ENCODE peak calls at places on chromosomes 2 and 18, in eight cellular contexts. J is right lobe of liver, K is A549, Q is adrenal gland, A is kidney, V is upper lobe of left lung, N is left lung, D is PC-9. G is an unnamed sample. For H3K4me1, the result is how much of the 10 kb centered on the place peaks cover.

GRCh38 chr18:51137051-51137729 is 60.3 kb downstream of the MEX3C start:
- DNase-seq in J (no peak), K (no peak), Q (no peak), A (no peak), V (no peak), N (no peak), D (peak), G (no peak)

GRCh38 chr18:32956591-32957310 is 183.9 kb upstream of the KLHL14 start:
- DNase-seq in J (no peak), K (no peak), Q (peak), A (no peak), V (no peak), N (no peak), D (no peak), G (no peak)

GRCh38 chr2:203656522-203657287 is 49.7 kb upstream of the CD28 start:
- DNase-seq in J (peak), K (peak), Q (peak), A (no peak), V (peak), N (no peak), D (no peak), G (peak)

GRCh38 chr18:37266290-37266689 is 299.3 kb downstream of the CELF4 start:
- DNase-seq in J (no peak), K (no peak), Q (no peak), A (no peak), V (no peak), N (peak), D (no peak), G (no peak)

GRCh38 chr2:207530160-207531023 is 630 bp downstream of the CREB1 start:
- DNase-seq in J (peak), K (peak), Q (peak), A (peak), V (peak), N (peak), D (no peak), G (peak)

GRCh38 chr2:11118761-11119160 is 36.5 kb upstream of the SLC66A3 start:
- DNase-seq in J (no peak), K (no peak), Q (no peak), A (no peak), V (no peak), N (no peak), D (no peak), G (no peak)

GRCh38 chr2:15943378-15943851 is 3.1 kb downstream of the MYCN start:
- DNase-seq in J (no peak), K (no peak), Q (no peak), A (no peak), V (no peak), N (no peak), D (no peak), G (no peak)

GRCh38 chr18:28458751-28459150 is 281.8 kb upstream of the CDH2 start:
- DNase-seq in J (no peak), K (no peak), Q (no peak), A (no peak), V (no peak), N (no peak), D (no peak), G (no peak)

GRCh38 chr2:149099298-149099697 is 60.8 kb downstream of the LYPD6B start:
- DNase-seq in J (no peak), K (no peak), Q (no peak), A (no peak), V (no peak), N (no peak), D (no peak), G (no peak)

GRCh38 chr18:60421356-60422118 is 49.0 kb upstream of the MC4R start:
- DNase-seq in J (no peak), K (no peak), Q (no peak), A (no peak), V (no peak), N (peak), D (no peak), G (no peak)

GRCh38 chr2:233141888-233142287 is 81.7 kb downstream of the INPP5D start:
- DNase-seq in J (no peak), K (no peak), Q (no peak), A (no peak), V (no peak), N (no peak), D (no peak), G (no peak)

GRCh38 chr2:11743846-11744553 is 2.4 kb upstream of the LPIN1 start:
- DNase-seq in J (peak), K (peak), Q (peak), A (peak), V (peak), N (peak), D (peak), G (peak)

GRCh38 chr2:150624001-150624401 is 136.5 kb upstream of the RND3 start:
- DNase-seq in J (no peak), K (no peak), Q (no peak), A (peak), V (no peak), N (no peak), D (no peak), G (no peak)

GRCh38 chr2:190649035-190649797 is at the start of gene NAB1:
- DNase-seq in J (peak), K (peak), Q (peak), A (peak), V (peak), N (peak), D (no peak), G (peak)

GRCh38 chr2:192026716-192027109 is 168.0 kb downstream of the TMEFF2 start:
- DNase-seq in J (no peak), K (no peak), Q (no peak), A (no peak), V (no peak), N (no peak), D (no peak), G (no peak)

GRCh38 chr18:55089595-55089994 is 130.3 kb upstream of the CCDC68 start:
- DNase-seq in J (no peak), K (no peak), Q (no peak), A (no peak), V (no peak), N (no peak), D (no peak), G (no peak)

GRCh38 chr18:23586249-23587196 is at the start of gene NPC1:
- DNase-seq in J (peak), K (peak), Q (peak), A (peak), V (peak), N (peak), D (peak), G (peak)

GRCh38 chr2:184530239-184530638 is 68.1 kb upstream of the ZNF804A start:
- DNase-seq in J (peak), K (no peak), Q (no peak), A (peak), V (no peak), N (peak), D (no peak), G (no peak)

GRCh38 chr18:9106800-9107574 is 4.5 kb downstream of the NDUFV2 start:
- DNase-seq in J (no peak), K (no peak), Q (no peak), A (no peak), V (no peak), N (no peak), D (no peak), G (no peak)

GRCh38 chr18:9108911-9109310 is 6.4 kb downstream of the NDUFV2 start:
- DNase-seq in J (no peak), K (no peak), Q (no peak), A (no peak), V (no peak), N (no peak), D (no peak), G (no peak)

GRCh38 chr18:9113468-9114149 is 11.1 kb downstream of the NDUFV2 start:
- DNase-seq in J (no peak), K (no peak), Q (no peak), A (no peak), V (no peak), N (no peak), D (no peak), G (no peak)

GRCh38 chr18:9106094-9106493 is 3.6 kb downstream of the NDUFV2 start:
- DNase-seq in J (no peak), K (no peak), Q (no peak), A (no peak), V (no peak), N (no peak), D (no peak), G (no peak)

GRCh38 chr18:9109523-9109922 is 7.0 kb downstream of the NDUFV2 start:
- DNase-seq in J (no peak), K (no peak), Q (no peak), A (no peak), V (no peak), N (no peak), D (no peak), G (no peak)
- H3K4me1 ChIP-seq in J (under half), K (under half), Q (half or more), A (under half), V (half or more), N (under half), D (under half), G (under half)

GRCh38 chr2:31810200-31810917 is 200.4 kb downstream of the MEMO1 start:
- DNase-seq in J (no peak), K (no peak), Q (no peak), A (no peak), V (no peak), N (no peak), D (no peak), G (no peak)
- H3K4me3 ChIP-seq in J (no peak), K (no peak), Q (no peak), A (no peak), V (no peak), N (no peak), D (no peak), G (no peak)

GRCh38 chr18:47929681-47930085 is 776 bp downstream of the SMAD2 start:
- DNase-seq in J (no peak), K (no peak), Q (peak), A (no peak), V (no peak), N (no peak), D (peak), G (no peak)

GRCh38 chr18:47928466-47928865 is 2.0 kb downstream of the SMAD2 start:
- DNase-seq in J (no peak), K (no peak), Q (no peak), A (no peak), V (no peak), N (no peak), D (no peak), G (no peak)

GRCh38 chr18:47930844-47931706 is 616 bp upstream of the SMAD2 start:
- DNase-seq in J (peak), K (peak), Q (peak), A (peak), V (peak), N (peak), D (peak), G (peak)

GRCh38 chr18:47931707-47932103 is 1.2 kb upstream of the SMAD2 start:
- DNase-seq in J (no peak), K (peak), Q (peak), A (no peak), V (peak), N (no peak), D (peak), G (no peak)

DNA sequence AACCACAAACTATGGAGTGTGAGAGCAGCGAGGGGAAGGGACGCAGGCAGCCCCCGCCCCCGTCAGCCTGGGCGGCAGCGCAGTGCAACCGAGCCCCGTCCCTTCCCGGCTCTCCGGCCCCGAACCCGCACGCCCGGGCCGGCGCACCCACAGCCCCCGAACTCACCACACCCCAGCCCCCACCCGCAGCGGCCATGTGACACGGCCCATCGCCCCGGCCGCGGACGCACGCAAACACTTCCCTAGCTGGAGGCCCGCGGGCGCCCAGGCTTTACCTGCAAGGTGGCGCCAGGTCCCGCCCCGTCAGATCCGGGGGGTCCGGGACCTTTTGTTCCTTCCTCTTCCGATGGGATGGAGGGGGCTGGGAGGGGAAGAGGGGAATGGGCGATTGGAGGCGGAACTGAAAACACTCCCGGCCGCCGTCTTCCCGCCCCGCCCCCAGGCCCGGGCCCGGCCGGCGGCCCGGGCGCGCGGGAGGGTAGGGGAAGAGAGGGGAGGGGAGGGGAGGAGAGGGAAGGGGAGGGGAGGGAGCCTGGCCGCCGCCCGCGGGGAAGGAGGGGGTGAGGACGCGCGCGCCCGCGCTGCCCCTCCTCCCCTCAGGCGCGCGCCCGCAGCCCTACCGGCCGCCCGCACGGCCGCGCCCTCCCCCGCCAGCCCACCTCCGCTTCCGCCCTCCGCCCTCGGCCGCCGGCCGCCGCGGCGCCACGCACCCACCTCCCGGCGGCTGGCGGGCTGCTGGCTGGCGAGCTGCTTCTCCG is at the start of gene SMAD2:
- DNase-seq in J (peak), K (peak), Q (peak), A (peak), V (peak), N (peak), D (peak), G (peak)
- H3K4me1 ChIP-seq in J (under half), K (under half), Q (under half), A (under half), V (under half), N (under half), D (under half), G (under half)

GRCh38 chr2:43839776-43840564 is 1.2 kb downstream of the ABCG8 start:
- DNase-seq in J (no peak), K (no peak), Q (no peak), A (no peak), V (no peak), N (no peak), D (no peak), G (no peak)
- H3K4me3 ChIP-seq in J (peak), K (no peak), Q (no peak), A (no peak), V (no peak), N (no peak), D (no peak), G (no peak)

GRCh38 chr2:98710709-98711108 is 20.2 kb downstream of the MGAT4A start:
- DNase-seq in J (no peak), K (no peak), Q (no peak), A (no peak), V (no peak), N (no peak), D (no peak), G (no peak)

GRCh38 chr2:98716786-98717185 is 14.1 kb downstream of the MGAT4A start:
- DNase-seq in J (no peak), K (no peak), Q (no peak), A (no peak), V (no peak), N (no peak), D (no peak), G (no peak)

GRCh38 chr2:98712145-98712544 is 18.8 kb downstream of the MGAT4A start:
- DNase-seq in J (no peak), K (no peak), Q (no peak), A (no peak), V (no peak), N (no peak), D (no peak), G (no peak)

GRCh38 chr2:98715812-98716451 is 15.0 kb downstream of the MGAT4A start:
- DNase-seq in J (no peak), K (no peak), Q (no peak), A (no peak), V (no peak), N (no peak), D (no peak), G (no peak)

DNA sequence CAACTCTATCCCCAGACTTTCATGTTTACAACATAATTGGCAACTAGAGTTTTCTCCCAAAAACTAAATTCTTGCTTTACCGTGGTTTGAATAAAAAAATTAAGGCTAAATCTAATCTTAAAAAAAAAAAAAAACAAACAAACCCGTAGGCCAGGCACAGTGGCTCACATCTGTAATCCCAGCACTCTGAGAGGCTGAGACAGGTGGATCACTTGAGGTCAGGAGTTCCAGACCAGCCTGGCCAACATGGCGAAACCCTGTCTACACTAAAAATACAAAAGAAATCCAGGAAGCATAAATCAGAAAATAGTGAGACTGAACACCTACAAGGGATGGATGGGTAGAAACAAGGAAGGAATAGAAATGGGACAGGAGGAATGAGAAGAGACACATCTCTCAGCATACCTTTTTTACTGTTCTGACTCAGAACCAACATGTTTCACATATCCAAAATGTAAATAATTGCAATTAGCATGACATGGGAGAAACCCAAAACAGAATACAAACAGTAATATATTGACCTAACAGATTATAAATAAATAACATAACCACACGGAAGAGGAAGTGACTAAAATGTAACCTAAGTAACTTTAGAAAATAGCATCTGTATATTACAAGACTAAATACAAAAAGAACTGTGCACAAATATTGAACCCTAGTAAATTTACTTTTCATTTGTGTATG is 17.5 kb downstream of the MGAT4A start:
- DNase-seq in J (no peak), K (no peak), Q (no peak), A (no peak), V (no peak), N (no peak), D (no peak), G (no peak)
- H3K4me1 ChIP-seq in J (under half), K (under half), Q (under half), A (under half), V (under half), N (under half), D (under half), G (under half)

GRCh38 chr2:3009499-3009882 is 368.1 kb downstream of the EIPR1 start:
- DNase-seq in J (no peak), K (no peak), Q (no peak), A (no peak), V (no peak), N (no peak), D (no peak), G (no peak)
- H3K4me3 ChIP-seq in J (no peak), K (no peak), Q (no peak), A (no peak), V (no peak), N (no peak), D (no peak), G (no peak)

GRCh38 chr2:200104015-200104414 is 148.6 kb downstream of the MAIP1 start:
- DNase-seq in J (no peak), K (peak), Q (no peak), A (no peak), V (no peak), N (no peak), D (peak), G (no peak)

GRCh38 chr2:200099271-200099670 is 143.9 kb downstream of the MAIP1 start:
- DNase-seq in J (no peak), K (no peak), Q (no peak), A (no peak), V (no peak), N (no peak), D (no peak), G (no peak)

GRCh38 chr2:200101862-200102261 is 146.5 kb downstream of the MAIP1 start:
- DNase-seq in J (no peak), K (no peak), Q (no peak), A (no peak), V (no peak), N (no peak), D (no peak), G (no peak)

GRCh38 chr2:200100027-200100426 is 144.6 kb downstream of the MAIP1 start:
- DNase-seq in J (no peak), K (no peak), Q (no peak), A (no peak), V (no peak), N (no peak), D (no peak), G (no peak)

DNA sequence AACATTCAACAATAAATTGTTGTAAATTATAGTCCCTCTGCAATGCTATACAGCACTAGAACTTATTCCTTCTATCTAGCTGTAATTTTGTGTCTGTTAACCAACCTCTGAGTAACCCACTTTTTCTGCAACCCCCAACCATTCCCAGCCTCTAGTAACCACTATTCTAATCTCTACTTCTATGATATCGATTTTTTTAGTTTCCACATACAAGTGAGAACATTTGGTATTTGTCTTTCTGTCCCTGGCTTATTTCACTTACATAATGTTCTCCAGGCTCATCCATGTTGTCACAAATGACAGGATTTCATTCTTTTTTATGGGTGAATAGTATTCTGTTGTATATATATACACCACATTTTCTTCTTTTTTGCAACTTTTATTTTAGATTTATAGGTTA is 147.6 kb downstream of the MAIP1 start:
- DNase-seq in J (no peak), K (no peak), Q (no peak), A (no peak), V (no peak), N (no peak), D (no peak), G (no peak)
- H3K4me1 ChIP-seq in J (under half), K (under half), Q (under half), A (under half), V (under half), N (under half), D (under half), G (under half)

GRCh38 chr2:85076618-85077274 is 56.4 kb upstream of the TCF7L1 start:
- DNase-seq in J (no peak), K (no peak), Q (no peak), A (no peak), V (no peak), N (no peak), D (no peak), G (no peak)

GRCh38 chr2:85083092-85083491 is 50.1 kb upstream of the TCF7L1 start:
- DNase-seq in J (no peak), K (no peak), Q (no peak), A (no peak), V (no peak), N (no peak), D (no peak), G (no peak)

GRCh38 chr2:85073061-85073460 is 60.1 kb upstream of the TCF7L1 start:
- DNase-seq in J (no peak), K (no peak), Q (no peak), A (no peak), V (no peak), N (no peak), D (no peak), G (no peak)

GRCh38 chr2:85078536-85078935 is 54.7 kb upstream of the TCF7L1 start:
- DNase-seq in J (no peak), K (no peak), Q (no peak), A (no peak), V (no peak), N (no peak), D (no peak), G (no peak)
- H3K4me3 ChIP-seq in J (no peak), K (no peak), Q (no peak), A (no peak), V (no peak), N (no peak), D (no peak), G (no peak)

GRCh38 chr2:9639740-9640337 is 9.0 kb upstream of the YWHAQ start:
- DNase-seq in J (no peak), K (no peak), Q (no peak), A (no peak), V (no peak), N (no peak), D (no peak), G (no peak)
- H3K4me1 ChIP-seq in J (under half), K (under half), Q (under half), A (under half), V (under half), N (under half), D (under half), G (under half)

G was measured in aorta.